ENCODE peak calls at places on chromosome 6, in eight cellular contexts. M is cardiac fibroblast, O is progenitor cell of endocrine pancreas, H is breast epithelium, W is ovary, Z is nephron progenitor cell, Y is cardiac muscle cell, D is fibroblast of the aortic adventitia. L is an unnamed sample.

GRCh38 chr6:154938245-154938583 is 56.9 kb upstream of the TIAM2 start:
- DNase-seq in M (no peak), O (no peak), H (peak; percentile 30), W (no peak), Z (no peak), Y (no peak), D (no peak), L (no peak)

GRCh38 chr6:16658661-16659060 is 102.6 kb downstream of the ATXN1 start:
- DNase-seq in M (no peak), O (no peak), H (no peak), W (no peak), Z (no peak), Y (no peak), D (no peak), L (no peak)

GRCh38 chr6:21666200-21666671 is 72.7 kb downstream of the SOX4 start:
- DNase-seq in M (peak; percentile 9), O (peak; percentile 15), H (peak; percentile 58), W (peak; percentile 68), Z (peak; percentile 47), Y (no peak), D (peak; percentile 4), L (peak; percentile 30)

GRCh38 chr6:101926149-101926925 is 532.8 kb downstream of the GRIK2 start:
- DNase-seq in M (no peak), O (no peak), H (no peak), W (no peak), Z (no peak), Y (no peak), D (peak; percentile 8), L (no peak)

GRCh38 chr6:13177617-13178506 is 150.5 kb downstream of the TBC1D7 start:
- DNase-seq in M (peak; percentile 10), O (no peak), H (no peak), W (no peak), Z (no peak), Y (no peak), D (no peak), L (no peak)

GRCh38 chr6:41784581-41785171 is 2.8 kb upstream of the TOMM6 start:
- DNase-seq in M (no peak), O (no peak), H (no peak), W (no peak), Z (no peak), Y (peak; percentile 49), D (no peak), L (no peak)

GRCh38 chr6:42942444-42942843 is 13.2 kb downstream of the CNPY3 start:
- DNase-seq in M (no peak), O (no peak), H (no peak), W (no peak), Z (no peak), Y (no peak), D (no peak), L (no peak)

GRCh38 chr6:17653198-17653881 is 53.2 kb downstream of the FAM8A1 start:
- DNase-seq in M (no peak), O (no peak), H (no peak), W (no peak), Z (no peak), Y (no peak), D (no peak), L (no peak)

GRCh38 chr6:105769987-105770386 is 316.1 kb upstream of the PRDM1 start:
- DNase-seq in M (peak; percentile 38), O (no peak), H (no peak), W (no peak), Z (no peak), Y (no peak), D (peak; percentile 12), L (no peak)

GRCh38 chr6:84847349-84848160 is 83.2 kb upstream of the TBX18 start:
- DNase-seq in M (peak; percentile 66), O (no peak), H (no peak), W (no peak), Z (no peak), Y (no peak), D (peak; percentile 78), L (no peak)

GRCh38 chr6:56914791-56915658 is 39.9 kb upstream of the BEND6 start:
- DNase-seq in M (no peak), O (no peak), H (no peak), W (no peak), Z (no peak), Y (no peak), D (no peak), L (no peak)

GRCh38 chr6:10954590-10955010 is 67.7 kb downstream of the SYCP2L start:
- DNase-seq in M (peak; percentile 87), O (peak; percentile 75), H (no peak), W (peak; percentile 15), Z (peak; percentile 93), Y (peak; percentile 82), D (peak; percentile 73), L (peak; percentile 92)

GRCh38 chr6:144335914-144336313 is 50.8 kb downstream of the UTRN start:
- DNase-seq in M (no peak), O (no peak), H (no peak), W (no peak), Z (no peak), Y (no peak), D (no peak), L (no peak)

GRCh38 chr6:152552616-152553209 is 84.4 kb downstream of the SYNE1 start:
- DNase-seq in M (peak; percentile 86), O (peak; percentile 48), H (no peak), W (peak; percentile 79), Z (peak; percentile 70), Y (peak; percentile 80), D (peak; percentile 84), L (peak; percentile 55)

GRCh38 chr6:147675281-147675680 is 166.8 kb downstream of the SAMD5 start:
- DNase-seq in M (peak; percentile 43), O (no peak), H (no peak), W (no peak), Z (no peak), Y (no peak), D (no peak), L (no peak)

GRCh38 chr6:130018830-130019795 is 732 bp downstream of the L3MBTL3 start:
- DNase-seq in M (peak; percentile 53), O (peak; percentile 18), H (no peak), W (peak; percentile 39), Z (peak; percentile 57), Y (peak; percentile 72), D (peak; percentile 36), L (peak; percentile 16)

GRCh38 chr6:122778961-122779671 is 400 bp upstream of the FABP7 start:
- DNase-seq in M (no peak), O (no peak), H (no peak), W (no peak), Z (peak; percentile 35), Y (peak; percentile 67), D (no peak), L (peak; percentile 62)

GRCh38 chr6:84696181-84696580 is 68.2 kb downstream of the TBX18 start:
- DNase-seq in M (no peak), O (no peak), H (no peak), W (no peak), Z (no peak), Y (no peak), D (peak; percentile 47), L (no peak)

GRCh38 chr6:710601-711571 is 17.9 kb upstream of the EXOC2 start:
- DNase-seq in M (peak; percentile 70), O (peak; percentile 36), H (peak; percentile 34), W (peak; percentile 47), Z (peak; percentile 69), Y (peak; percentile 66), D (peak; percentile 70), L (peak; percentile 12)

GRCh38 chr6:35165630-35166071 is 24.5 kb upstream of the TCP11 start:
- DNase-seq in M (peak; percentile 86), O (no peak), H (no peak), W (no peak), Z (no peak), Y (no peak), D (peak; percentile 44), L (no peak)

GRCh38 chr6:116246089-116246488 is 7.8 kb downstream of the TSPYL4 start:
- DNase-seq in M (peak; percentile 75), O (no peak), H (no peak), W (no peak), Z (no peak), Y (no peak), D (peak; percentile 76), L (no peak)

DNA sequence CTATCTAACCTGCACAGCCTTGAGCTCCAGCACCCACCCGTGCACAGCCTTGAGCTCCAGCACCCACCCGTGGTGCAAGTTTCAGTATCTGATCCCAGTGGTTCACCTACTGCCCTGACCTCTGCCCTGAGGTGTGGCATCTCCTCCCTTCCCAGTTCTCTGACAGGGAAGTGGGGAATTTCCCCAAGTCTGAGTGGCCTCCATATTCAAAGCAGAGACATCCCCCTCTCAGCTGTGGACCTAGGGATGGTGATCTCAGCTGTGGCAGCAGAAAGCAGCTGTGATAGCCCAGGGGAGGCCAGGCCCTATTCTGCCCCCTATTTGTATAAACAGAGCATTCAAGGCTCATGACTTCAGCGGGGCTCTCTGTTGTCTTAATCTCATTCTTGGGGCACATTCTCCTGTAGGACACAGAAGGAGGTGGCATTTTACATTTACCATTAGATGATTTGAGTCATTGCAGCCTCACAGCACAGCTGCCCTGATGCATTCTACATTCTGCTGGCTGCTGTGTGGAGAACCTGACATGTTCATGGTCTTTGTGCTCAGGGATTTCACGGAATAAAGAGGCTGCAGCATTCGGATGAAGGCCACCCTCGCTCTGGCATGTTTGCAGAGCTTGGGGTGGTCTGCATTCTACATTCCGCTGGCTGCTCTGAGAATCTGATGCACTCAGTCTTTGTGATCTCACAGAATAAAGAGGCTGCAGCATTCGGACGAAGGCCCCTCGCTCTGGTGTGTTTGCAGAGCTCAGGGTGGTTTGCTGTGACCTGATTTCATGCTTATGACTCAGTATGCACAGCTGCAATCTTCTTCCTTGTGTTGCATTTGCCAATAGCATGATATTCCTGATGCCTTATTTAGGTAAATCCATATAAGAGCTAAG is 16.9 kb downstream of the GPR31 start:
- DNase-seq in M (no peak), O (no peak), H (no peak), W (no peak), Z (no peak), Y (no peak), D (no peak), L (no peak)
- TF ChIP-seq CTCF in M (no peak), O (no peak), H (no peak), W (no peak), Z (no peak), Y (no peak), D (no peak), L (no peak)

DNA sequence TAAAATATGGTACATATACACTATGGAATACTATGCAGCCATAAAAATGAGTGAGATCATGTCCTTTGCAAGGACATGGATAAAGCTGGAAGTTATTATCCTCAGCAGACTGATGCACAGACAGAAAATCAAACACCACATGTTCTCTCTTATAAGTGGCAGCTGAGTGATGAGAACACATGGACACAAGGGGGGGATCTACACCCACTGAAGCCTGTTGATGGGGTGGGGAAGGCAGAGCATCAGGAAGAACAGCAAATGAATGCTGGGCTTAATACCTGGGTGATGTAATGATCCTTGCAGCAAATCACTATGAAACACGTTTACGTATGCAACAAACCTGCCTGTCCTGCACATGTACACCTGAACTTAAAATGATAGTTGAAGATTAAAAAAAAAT is 71.3 kb downstream of the MANEA start:
- DNase-seq in M (no peak), O (no peak), H (no peak), W (no peak), Z (no peak), Y (no peak), D (no peak), L (no peak)
- TF ChIP-seq CTCF in M (no peak), O (no peak), H (no peak), W (no peak), Z (no peak), Y (no peak), D (no peak), L (no peak)

GRCh38 chr6:28209753-28210535 is 15.1 kb upstream of the ZSCAN9 start:
- DNase-seq in M (no peak), O (no peak), H (no peak), W (no peak), Z (no peak), Y (peak; percentile 7), D (no peak), L (no peak)
- TF ChIP-seq CTCF in M (no peak), O (no peak), H (no peak), W (no peak), Z (no peak), Y (no peak), D (no peak), L (no peak)

GRCh38 chr6:137661601-137662000 is 167.4 kb upstream of the OLIG3 start:
- DNase-seq in M (peak; percentile 52), O (no peak), H (no peak), W (no peak), Z (no peak), Y (no peak), D (peak; percentile 43), L (no peak)
- TF ChIP-seq CTCF in M (peak; percentile 74), O (no peak), H (no peak), W (peak; percentile 27), Z (no peak), Y (peak; percentile 68), D (peak; percentile 68), L (peak; percentile 25)